ENCODE peak calls at places on chromosome 21, in four cellular contexts. E is cardiac fibroblast; U is activated CD4-positive, CD25-positive, alpha-beta regulatory T cell treated with anti-CD3 and anti-CD28 coated beads, Interleukin-2, amount 50 U/mL, for 72 hours; P is activated CD8-positive, alpha-beta memory T cell treated with anti-CD3 and anti-CD28 coated beads for 1 hour. N is an unnamed sample.

GRCh38 chr21:38766987-38767722 is 38.6 kb upstream of the ETS2 start:
- DNase-seq in P (peak), U (peak), E (no peak), N (no peak)

GRCh38 chr21:41578708-41579107 is 70.8 kb upstream of the TMPRSS2 start:
- DNase-seq in P (no peak), E (no peak), U (no peak), N (no peak)

GRCh38 chr21:45301521-45302081 is 13.9 kb upstream of the POFUT2 start:
- DNase-seq in P (no peak), U (no peak), E (no peak), N (no peak)

GRCh38 chr21:20592482-20592881 is 405.7 kb upstream of the NCAM2 start:
- DNase-seq in U (no peak), P (no peak), E (no peak), N (peak)

GRCh38 chr21:35266546-35266945 is 217.4 kb upstream of the RUNX1 start:
- DNase-seq in P (no peak), U (no peak), E (no peak), N (peak)

GRCh38 chr21:43864313-43864805 is 664 bp upstream of the AGPAT3 start:
- DNase-seq in E (peak), U (peak), P (no peak), N (no peak)

GRCh38 chr21:14403681-14404318 is 20.9 kb upstream of the HSPA13 start:
- DNase-seq in U (no peak), P (no peak), E (peak), N (peak)

GRCh38 chr21:16304700-16305099 is 574.9 kb downstream of the USP25 start:
- DNase-seq in P (no peak), U (no peak), E (no peak), N (no peak)

GRCh38 chr21:46100020-46100419 is 2.1 kb downstream of the COL6A2 start:
- DNase-seq in P (no peak), U (no peak), E (no peak), N (no peak)

GRCh38 chr21:23887709-23888303 is 1719.5 kb downstream of the MRPL39 start:
- DNase-seq in P (peak), U (peak), E (no peak), N (no peak)

GRCh38 chr21:20949884-20950283 is 48.3 kb upstream of the NCAM2 start:
- DNase-seq in U (no peak), E (no peak), P (no peak), N (no peak)

GRCh38 chr21:16079830-16080229 is 350.0 kb downstream of the USP25 start:
- DNase-seq in E (peak), P (no peak), U (no peak), N (peak)

GRCh38 chr21:43917515-43918384 is 52.7 kb downstream of the AGPAT3 start:
- DNase-seq in E (no peak), U (no peak), P (no peak), N (no peak)

GRCh38 chr21:45574691-45575090 is 32.5 kb upstream of the SLC19A1 start:
- DNase-seq in U (peak), E (no peak), P (no peak), N (no peak)

GRCh38 chr21:42818328-42818749 is 61.0 kb downstream of the WDR4 start:
- DNase-seq in U (peak), E (peak), P (peak), N (peak)

GRCh38 chr21:43300496-43301423 is 126.2 kb downstream of the SIK1 start:
- DNase-seq in E (peak), U (no peak), P (no peak), N (no peak)